ENCODE peak calls at places on chromosomes 12 and 14, in four cellular contexts. C is left ventricle myocardium superior, W is M059J, X is NT2/D1. H is an unnamed sample.

GRCh38 chr14:72673179-72673578 is 220.7 kb downstream of the DPF3 start:
- DNase-seq in C (no peak), X (no peak), W (no peak), H (no peak)

GRCh38 chr14:31128601-31129526 is 78.7 kb downstream of the HECTD1 start:
- DNase-seq in C (no peak), X (no peak), W (no peak), H (no peak)

GRCh38 chr14:102819176-102819628 is 42.0 kb downstream of the TRAF3 start:
- DNase-seq in X (no peak), C (no peak), W (no peak), H (no peak)

GRCh38 chr12:51678086-51678724 is 87.2 kb downstream of the SCN8A start:
- DNase-seq in C (no peak), W (peak; percentile 55), X (peak; percentile 57), H (peak; percentile 18)

GRCh38 chr14:22002860-22003284 is 329.3 kb upstream of the OR4E1 start:
- DNase-seq in X (no peak), W (no peak), C (peak; percentile 30), H (peak; percentile 50)

GRCh38 chr14:101821528-101821927 is 60.0 kb downstream of the PPP2R5C start:
- DNase-seq in W (no peak), C (no peak), X (no peak), H (no peak)

GRCh38 chr14:90368946-90369721 is 27.7 kb upstream of the CALM1 start:
- DNase-seq in X (no peak), W (peak; percentile 41), C (no peak), H (no peak)

GRCh38 chr14:60658909-60659585 is 9.8 kb upstream of the SIX1 start:
- DNase-seq in W (no peak), C (no peak), X (no peak), H (no peak)

GRCh38 chr12:42706331-42706730 is 116.8 kb upstream of the PRICKLE1 start:
- DNase-seq in X (no peak), C (no peak), W (peak; percentile 92), H (no peak)

GRCh38 chr14:20855652-20856291 is 35.4 kb upstream of the RNASE3 start:
- DNase-seq in C (peak; percentile 36), W (peak; percentile 60), X (peak; percentile 44), H (no peak)

GRCh38 chr12:80186727-80187217 is 87.4 kb downstream of the OTOGL start:
- DNase-seq in W (peak; percentile 95), C (no peak), X (peak; percentile 72), H (peak; percentile 52)

GRCh38 chr12:4217091-4217490 is 56.5 kb upstream of the CCND2 start:
- DNase-seq in X (no peak), W (no peak), C (no peak), H (no peak)

GRCh38 chr12:3083949-3084348 is 6.8 kb downstream of the TSPAN9 start:
- DNase-seq in C (no peak), X (peak; percentile 83), W (no peak), H (no peak)

GRCh38 chr12:80422549-80422948 is 21.5 kb upstream of the PTPRQ start:
- DNase-seq in C (no peak), W (no peak), X (no peak), H (no peak)

GRCh38 chr14:104878582-104878981 is 13.5 kb downstream of the CEP170B start:
- DNase-seq in C (peak; percentile 18), X (no peak), W (no peak), H (no peak)